ENCODE peak calls at places on chromosome 10, in ten cellular contexts. Y, X, Q, H, J, D, A, T, M and F are unnamed samples.

GRCh38 chr10:1609038-1609411 is 128.3 kb downstream of the ADARB2 start:
- DNase-seq in X (no peak), M (no peak), H (no peak), T (no peak), A (no peak), D (no peak), Y (no peak), J (no peak), Q (no peak), F (no peak)

GRCh38 chr10:88897019-88897853 is 17.2 kb downstream of the STAMBPL1 start:
- DNase-seq in Q (no peak), D (peak), Y (no peak), X (no peak), H (no peak), J (no peak), T (no peak), M (no peak), A (no peak), F (no peak)

GRCh38 chr10:71600856-71601255 is 118.7 kb downstream of the C10orf105 start:
- DNase-seq in A (no peak), J (no peak), Q (no peak), M (no peak), X (peak), T (peak), H (no peak), D (no peak), Y (peak), F (peak)

GRCh38 chr10:116913681-116914080 is 64.4 kb downstream of the ENO4 start:
- DNase-seq in M (no peak), X (no peak), Y (no peak), Q (no peak), T (no peak), H (no peak), D (no peak), A (no peak), J (no peak), F (no peak)

GRCh38 chr10:98414932-98415709 is at the start of gene PYROXD2:
- DNase-seq in H (no peak), X (peak), D (peak), J (peak), Q (peak), Y (peak), A (peak), T (peak), M (peak), F (peak)

GRCh38 chr10:125124114-125124486 is 36.3 kb downstream of the CTBP2 start:
- DNase-seq in T (no peak), A (no peak), D (no peak), Q (no peak), J (no peak), Y (no peak), X (no peak), H (no peak), M (no peak), F (no peak)

GRCh38 chr10:74932648-74933047 is 106.2 kb downstream of the KAT6B start:
- DNase-seq in J (no peak), A (peak), M (no peak), T (no peak), Q (no peak), X (no peak), D (peak), Y (no peak), H (no peak), F (no peak)

GRCh38 chr10:30384791-30385201 is 35.7 kb upstream of the MTPAP start:
- DNase-seq in M (no peak), Q (peak), J (peak), H (peak), T (peak), D (no peak), Y (peak), A (no peak), X (no peak), F (no peak)

GRCh38 chr10:42952358-42952757 is 124.5 kb upstream of the RET start:
- DNase-seq in T (no peak), H (no peak), A (peak), J (no peak), D (peak), M (no peak), X (no peak), Q (peak), Y (no peak), F (no peak)

GRCh38 chr10:21514101-21514807 is 11.2 kb downstream of the SKIDA1 start:
- DNase-seq in M (no peak), J (no peak), A (no peak), D (no peak), X (no peak), T (no peak), Q (no peak), Y (no peak), H (no peak), F (no peak)
- H3K4me3 ChIP-seq in M (peak), J (no peak), A (peak), D (no peak), X (peak), T (no peak), Q (no peak), Y (peak), H (peak), F (no peak)

GRCh38 chr10:31921031-31921430 is 7.6 kb downstream of the ARHGAP12 start:
- DNase-seq in M (no peak), D (no peak), J (no peak), A (no peak), H (no peak), T (no peak), Y (no peak), Q (no peak), X (no peak), F (no peak)
- H3K4me3 ChIP-seq in M (no peak), D (no peak), J (no peak), A (no peak), H (no peak), T (no peak), Y (no peak), Q (no peak), X (no peak), F (no peak)

GRCh38 chr10:26436848-26437247 is 1.3 kb upstream of the APBB1IP start:
- DNase-seq in Y (no peak), D (no peak), Q (no peak), T (no peak), X (no peak), H (no peak), J (no peak), M (no peak), A (no peak), F (no peak)

GRCh38 chr10:26437637-26438461 is at the start of gene APBB1IP:
- DNase-seq in A (peak), M (no peak), H (no peak), T (no peak), Q (no peak), J (no peak), X (no peak), D (peak), Y (no peak), F (peak)

GRCh38 chr10:26440091-26440445 is 1.9 kb downstream of the APBB1IP start:
- DNase-seq in Y (no peak), D (no peak), H (no peak), X (no peak), Q (no peak), A (no peak), J (no peak), M (no peak), T (no peak), F (no peak)

GRCh38 chr10:26439436-26440090 is 1.4 kb downstream of the APBB1IP start:
- DNase-seq in Y (no peak), T (no peak), Q (no peak), A (no peak), H (no peak), J (no peak), D (no peak), X (no peak), M (no peak), F (no peak)

DNA sequence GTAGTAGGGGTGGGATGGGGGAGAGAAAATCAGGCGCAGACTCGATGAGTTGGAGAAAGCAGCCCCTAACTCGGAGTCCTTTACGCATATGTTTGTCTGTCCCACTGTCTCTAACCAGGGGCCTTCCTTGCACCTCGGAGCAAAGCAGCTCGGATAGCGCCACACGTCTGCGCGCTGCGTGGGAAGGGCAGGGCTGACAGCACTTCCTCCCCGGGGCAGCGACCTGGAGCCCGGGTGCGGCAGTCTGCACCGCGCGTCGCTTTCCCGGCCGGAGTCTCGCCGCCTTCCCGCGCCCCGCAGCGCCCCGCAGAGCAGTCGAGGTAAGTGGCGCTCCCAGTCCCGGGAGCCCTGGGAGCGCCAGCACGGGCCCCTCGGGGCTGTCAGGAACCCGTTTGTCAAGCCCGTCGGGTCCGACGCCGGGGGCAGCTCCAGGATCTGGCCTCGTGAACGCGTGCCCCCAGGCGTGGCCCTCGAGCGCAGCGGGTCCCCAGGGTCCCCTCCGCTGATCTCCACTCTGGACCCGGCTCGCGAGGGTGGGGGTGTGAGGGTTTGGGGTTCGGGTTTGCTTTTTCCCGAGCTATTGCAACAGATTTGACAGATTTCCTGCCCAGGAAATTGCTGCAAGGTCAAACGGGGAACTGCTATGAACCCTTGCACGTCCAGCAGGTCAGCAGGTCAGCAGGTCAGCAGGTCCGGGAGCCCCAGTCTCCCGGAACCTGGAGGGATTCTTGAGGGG is 561 bp downstream of the APBB1IP start:
- DNase-seq in Q (no peak), J (peak), X (no peak), Y (no peak), H (no peak), M (no peak), A (peak), D (peak), T (no peak), F (no peak)
- H3K4me3 ChIP-seq in Q (no peak), J (no peak), X (peak), Y (peak), H (no peak), M (peak), A (peak), D (peak), T (no peak), F (peak)

GRCh38 chr10:33006342-33006887 is 48.4 kb upstream of the ITGB1 start:
- DNase-seq in M (no peak), Y (no peak), T (no peak), H (no peak), J (no peak), A (no peak), X (no peak), Q (no peak), D (no peak), F (no peak)

GRCh38 chr10:33005322-33006282 is 47.6 kb upstream of the ITGB1 start:
- DNase-seq in M (peak), Y (peak), H (peak), X (peak), J (peak), T (peak), D (peak), A (peak), Q (peak), F (peak)

GRCh38 chr10:33008499-33009243 is 50.6 kb upstream of the ITGB1 start:
- DNase-seq in X (no peak), D (peak), Q (peak), H (peak), M (no peak), T (peak), J (peak), Y (peak), A (no peak), F (peak)

GRCh38 chr10:33010132-33011037 is 52.4 kb upstream of the ITGB1 start:
- DNase-seq in D (no peak), Q (no peak), X (peak), H (peak), T (peak), M (peak), Y (peak), A (no peak), J (peak), F (peak)

DNA sequence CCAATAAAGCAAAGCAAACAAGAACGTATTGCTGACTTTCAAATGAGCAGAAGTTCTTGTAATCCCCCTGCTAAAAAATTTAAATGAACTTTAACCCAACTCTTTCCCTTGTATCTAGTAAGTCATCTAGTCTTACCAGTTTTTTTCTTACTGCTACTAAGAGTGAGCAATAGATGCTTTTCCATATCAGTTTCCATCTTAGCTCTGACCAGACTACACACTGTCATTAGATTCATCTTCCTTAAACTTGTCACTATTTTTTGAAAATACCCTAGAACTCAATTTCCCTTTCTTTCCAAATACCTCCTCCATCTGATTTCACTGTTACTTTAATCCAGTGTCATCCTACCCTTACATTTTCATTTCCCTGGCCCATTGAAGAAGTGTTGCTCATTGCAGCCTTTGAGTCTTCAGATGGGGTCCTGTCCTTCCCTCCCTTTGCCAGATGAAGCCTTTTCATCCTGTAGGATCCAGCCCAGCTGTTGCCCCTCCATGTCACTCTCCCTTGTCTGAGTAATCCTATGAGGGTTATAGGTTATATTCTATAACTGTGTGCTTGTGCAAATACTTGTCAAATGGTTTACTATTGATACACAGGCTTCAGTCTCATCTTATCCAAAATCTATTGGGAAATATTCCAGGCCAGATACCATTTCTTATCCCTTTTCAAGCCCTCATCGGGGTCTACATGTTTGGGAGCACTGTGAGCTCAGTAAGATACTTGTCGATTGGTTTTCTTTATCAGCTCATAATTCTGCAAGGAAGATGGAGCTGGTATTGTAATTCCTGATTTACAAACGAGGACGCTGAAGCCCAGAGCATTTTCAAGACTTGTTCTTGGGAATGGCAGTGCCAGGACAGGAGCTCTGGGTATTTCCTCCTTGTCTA is 51.5 kb upstream of the ITGB1 start:
- DNase-seq in D (no peak), A (no peak), H (no peak), Q (no peak), T (no peak), J (no peak), X (no peak), Y (no peak), M (no peak), F (no peak)
- H3K4me3 ChIP-seq in D (no peak), A (no peak), H (no peak), Q (no peak), T (no peak), J (no peak), X (no peak), Y (no peak), M (no peak), F (no peak)

DNA sequence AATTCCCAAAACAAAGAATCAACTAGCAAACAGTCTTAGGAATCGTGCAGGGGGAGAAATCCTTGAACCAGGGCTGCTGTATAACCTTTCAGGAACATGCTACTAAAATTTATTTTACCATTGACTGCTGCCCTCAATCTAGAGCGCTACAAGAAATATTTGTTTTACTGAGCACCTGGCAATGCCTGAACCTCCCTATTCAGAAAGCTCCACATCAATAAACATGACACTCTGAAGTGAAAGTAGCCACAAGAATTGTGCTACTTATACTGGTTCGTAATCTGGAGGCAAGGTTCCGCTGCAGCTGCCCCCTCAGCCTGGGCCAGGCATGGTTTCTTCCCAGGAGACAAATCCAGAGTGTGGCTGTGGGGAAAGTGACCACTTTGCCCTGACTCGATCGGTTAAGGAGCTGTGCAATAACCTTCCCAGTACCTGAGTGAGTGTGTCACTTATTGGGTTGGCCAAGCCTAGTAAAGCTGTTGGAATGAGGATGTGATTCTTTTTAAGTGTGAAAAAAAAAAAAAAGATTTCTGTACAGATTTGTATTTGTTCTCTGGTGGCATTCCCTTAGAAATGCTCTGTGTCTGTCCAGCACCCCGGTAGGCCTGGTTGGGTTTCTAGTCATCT is 7.7 kb downstream of the VWA2 start:
- DNase-seq in M (peak), Y (no peak), D (no peak), J (no peak), Q (no peak), T (no peak), X (no peak), H (no peak), A (no peak), F (no peak)
- H3K4me3 ChIP-seq in M (no peak), Y (no peak), D (no peak), J (no peak), Q (no peak), T (no peak), X (no peak), H (no peak), A (no peak), F (no peak)

GRCh38 chr10:129095980-129096339 is 371.1 kb upstream of the MGMT start:
- DNase-seq in A (no peak), D (no peak), X (no peak), Q (no peak), J (no peak), M (no peak), H (no peak), T (no peak), Y (no peak), F (no peak)

GRCh38 chr10:129096340-129096984 is 370.6 kb upstream of the MGMT start:
- DNase-seq in Q (no peak), J (no peak), A (peak), M (peak), X (no peak), T (no peak), Y (peak), D (peak), H (no peak), F (no peak)

GRCh38 chr10:129093641-129094040 is 373.4 kb upstream of the MGMT start:
- DNase-seq in M (no peak), J (no peak), A (no peak), Q (no peak), D (no peak), Y (no peak), T (no peak), X (no peak), H (no peak), F (no peak)

GRCh38 chr10:129094233-129094632 is 372.8 kb upstream of the MGMT start:
- DNase-seq in H (no peak), X (no peak), D (no peak), Q (no peak), M (no peak), J (no peak), A (no peak), T (no peak), Y (no peak), F (no peak)

DNA sequence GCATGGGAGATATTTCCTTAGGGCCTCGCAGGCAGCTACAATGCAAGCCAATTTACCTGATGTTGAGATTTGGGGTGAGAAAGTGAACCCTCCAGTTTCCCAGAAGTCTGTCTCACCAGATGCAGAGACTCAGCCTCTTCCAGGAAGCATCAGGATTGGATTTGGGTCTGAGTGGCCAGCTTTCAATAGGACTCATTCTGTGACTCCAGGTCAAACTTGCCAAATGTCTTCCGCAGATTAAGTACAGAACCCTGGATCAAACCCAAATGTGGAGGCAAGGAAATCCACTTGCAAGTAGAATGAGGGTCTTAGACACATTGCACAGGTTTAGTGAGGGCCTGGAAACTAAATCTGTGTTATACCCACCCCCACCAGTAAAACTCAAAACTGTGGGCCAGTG is 372.2 kb upstream of the MGMT start:
- DNase-seq in T (no peak), J (no peak), D (no peak), X (no peak), Y (no peak), A (no peak), Q (no peak), H (no peak), M (no peak), F (no peak)
- H3K4me3 ChIP-seq in T (no peak), J (no peak), D (no peak), X (no peak), Y (no peak), A (no peak), Q (no peak), H (no peak), M (no peak), F (no peak)

GRCh38 chr10:46022978-46023702 is 7.3 kb downstream of the NCOA4 start:
- DNase-seq in D (peak), J (peak), A (peak), Q (peak), X (peak), H (peak), Y (peak), T (peak), M (peak), F (peak)
- H3K4me3 ChIP-seq in D (peak), J (peak), A (peak), Q (peak), X (peak), H (peak), Y (peak), T (peak), M (peak), F (peak)

GRCh38 chr10:100874702-100875483 is 37.9 kb upstream of the SLF2 start:
- DNase-seq in X (no peak), A (no peak), H (no peak), J (no peak), T (no peak), Y (no peak), D (no peak), M (no peak), Q (no peak), F (no peak)
- H3K4me3 ChIP-seq in X (no peak), A (no peak), H (no peak), J (no peak), T (no peak), Y (no peak), D (no peak), M (no peak), Q (no peak), F (no peak)

GRCh38 chr10:5018150-5018549 is 14.5 kb upstream of the AKR1C2 start:
- DNase-seq in X (no peak), H (no peak), J (no peak), M (no peak), D (no peak), A (no peak), T (no peak), Q (no peak), Y (no peak), F (no peak)

GRCh38 chr10:5013385-5013784 is 9.7 kb upstream of the AKR1C2 start:
- DNase-seq in J (no peak), Y (no peak), T (no peak), M (no peak), X (no peak), A (no peak), H (no peak), D (no peak), Q (no peak), F (no peak)

GRCh38 chr10:5014936-5015335 is 11.3 kb upstream of the AKR1C2 start:
- DNase-seq in Q (peak), D (no peak), H (no peak), J (no peak), Y (no peak), M (no peak), A (no peak), T (no peak), X (no peak), F (no peak)

GRCh38 chr10:5012595-5012994 is 8.9 kb upstream of the AKR1C2 start:
- DNase-seq in X (no peak), Y (no peak), J (no peak), M (no peak), T (no peak), H (no peak), D (no peak), Q (no peak), A (no peak), F (no peak)
- H3K4me3 ChIP-seq in X (no peak), Y (no peak), J (no peak), M (no peak), T (no peak), H (no peak), D (no peak), Q (no peak), A (no peak), F (no peak)